ENCODE peak calls at places on chromosome 19, in nine cellular contexts. Z, P, L, W, M, H, N, G and X are unnamed samples.
A peak's percentile ranks its signal among the peaks of the same experiment; 100 is the strongest.

GRCh38 chr19:30691767-30692516 is 319.8 kb downstream of the ZNF536 start:
- DNase-seq in G (no peak), M (no peak), N (no peak), L (no peak), W (peak; percentile 87), P (no peak), Z (no peak), H (no peak), X (no peak)

GRCh38 chr19:36089847-36090246 is 21.1 kb upstream of the OVOL3 start:
- DNase-seq in Z (no peak), N (no peak), W (no peak), G (no peak), H (no peak), P (no peak), L (no peak), M (no peak), X (no peak)

GRCh38 chr19:16942583-16942982 is 53.8 kb downstream of the F2RL3 start:
- DNase-seq in P (no peak), Z (no peak), G (no peak), N (no peak), L (no peak), H (no peak), M (peak; percentile 15), W (peak; percentile 58), X (no peak)

GRCh38 chr19:46574533-46574932 is 26.6 kb upstream of the CALM3 start:
- DNase-seq in N (no peak), P (no peak), W (no peak), G (no peak), L (no peak), H (no peak), M (no peak), Z (no peak), X (no peak)

GRCh38 chr19:42846597-42846996 is 32.9 kb downstream of the PSG1 start:
- DNase-seq in Z (no peak), N (no peak), G (no peak), M (no peak), H (no peak), P (no peak), W (no peak), L (no peak), X (no peak)

GRCh38 chr19:42323473-42323851 is 2.0 kb upstream of the MEGF8 start:
- DNase-seq in N (no peak), W (no peak), Z (no peak), M (no peak), G (no peak), H (no peak), L (no peak), P (no peak), X (no peak)

GRCh38 chr19:46299004-46299509 is 2.2 kb downstream of the HIF3A start:
- DNase-seq in H (peak; percentile 97), P (peak; percentile 93), N (peak; percentile 53), W (peak; percentile 99), M (peak; percentile 87), G (peak; percentile 100), L (peak; percentile 77), Z (peak; percentile 97), X (peak; percentile 96)

GRCh38 chr19:44822177-44822576 is 13.3 kb downstream of the BCAM start:
- DNase-seq in Z (no peak), P (no peak), W (no peak), G (no peak), L (no peak), H (peak; percentile 49), M (no peak), N (no peak), X (no peak)

GRCh38 chr19:1213391-1214286 is 8.1 kb downstream of the STK11 start:
- DNase-seq in P (peak; percentile 65), G (peak; percentile 49), W (no peak), M (peak; percentile 64), Z (peak; percentile 73), N (no peak), L (peak; percentile 93), H (peak; percentile 68), X (no peak)

GRCh38 chr19:6161271-6161850 is 25.9 kb downstream of the ACSBG2 start:
- DNase-seq in N (no peak), Z (no peak), G (no peak), W (peak; percentile 80), H (peak; percentile 63), L (peak; percentile 12), M (no peak), P (peak; percentile 43), X (no peak)

GRCh38 chr19:1001538-1002166 is 1.4 kb downstream of the GRIN3B start:
- DNase-seq in H (no peak), W (no peak), P (peak; percentile 48), Z (no peak), L (no peak), N (no peak), M (no peak), G (peak; percentile 71), X (no peak)

GRCh38 chr19:1651548-1652394 is 644 bp downstream of the TCF3 start:
- DNase-seq in Z (peak; percentile 26), M (peak; percentile 72), H (no peak), N (no peak), W (no peak), L (no peak), G (peak; percentile 73), P (peak; percentile 34), X (no peak)

GRCh38 chr19:45097776-45098520 is 5.0 kb downstream of the PPP1R37 start:
- DNase-seq in M (no peak), W (peak; percentile 94), G (peak; percentile 49), N (peak; percentile 65), H (peak; percentile 50), L (peak; percentile 92), Z (peak; percentile 92), P (peak; percentile 90), X (no peak)

GRCh38 chr19:17393914-17394313 is at the start of gene CCDC194:
- DNase-seq in H (no peak), N (no peak), G (peak; percentile 71), L (no peak), P (no peak), W (no peak), M (no peak), Z (no peak), X (no peak)

GRCh38 chr19:14035706-14036105 is 4.1 kb downstream of the IL27RA start:
- DNase-seq in H (no peak), P (no peak), M (no peak), N (no peak), L (no peak), G (no peak), Z (no peak), W (no peak), X (no peak)

GRCh38 chr19:11204076-11204602 is 6.8 kb upstream of the KANK2 start:
- DNase-seq in H (no peak), L (no peak), N (no peak), W (no peak), M (no peak), Z (no peak), P (no peak), G (no peak), X (no peak)
- TF ChIP-seq CTCF in H (no peak), L (peak; percentile 18), N (no peak), W (no peak), M (peak; percentile 29), Z (no peak), P (peak; percentile 43), G (no peak), X (no peak)

DNA sequence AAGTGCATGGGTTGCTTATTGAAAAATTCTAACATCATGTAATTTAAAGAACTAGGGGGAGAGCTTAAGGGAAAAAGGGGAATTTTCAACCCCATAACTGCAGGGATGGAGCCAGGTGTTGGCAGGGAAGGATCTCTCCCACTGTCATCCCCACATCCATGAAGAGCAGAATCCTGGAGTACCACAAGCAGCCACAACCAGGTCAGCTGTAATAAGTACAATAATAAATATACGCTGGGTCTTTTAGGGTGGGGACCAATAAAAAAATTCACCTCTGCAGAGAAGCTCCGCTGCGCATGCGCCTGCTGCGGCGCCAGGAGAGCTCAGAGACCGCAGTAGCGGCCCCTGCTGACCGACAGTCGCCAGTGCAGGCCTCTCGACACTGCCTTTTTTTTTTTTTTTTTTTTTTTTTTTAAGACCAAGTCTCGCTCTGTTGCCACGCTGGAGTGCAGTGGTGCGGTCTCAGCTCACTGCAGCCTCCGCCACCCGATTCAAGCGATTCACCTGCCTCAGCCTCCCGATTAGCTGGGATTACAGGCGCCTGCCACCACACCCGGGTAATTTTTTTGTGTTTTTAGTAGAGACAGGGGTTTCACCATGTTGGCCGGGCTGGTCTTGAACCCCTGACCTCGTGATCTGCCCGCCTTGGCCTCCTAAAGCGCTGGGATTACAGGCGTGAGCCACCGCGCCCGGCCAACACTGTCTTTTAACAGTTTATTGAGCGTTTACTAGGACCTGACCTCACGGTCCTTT is 2.5 kb upstream of the EEF2 start:
- DNase-seq in P (peak; percentile 85), N (peak; percentile 53), M (peak; percentile 91), W (peak; percentile 94), L (peak; percentile 82), Z (peak; percentile 87), H (peak; percentile 85), G (peak; percentile 92), X (peak; percentile 91)
- TF ChIP-seq CTCF in P (peak; percentile 95), N (peak; percentile 87), M (peak; percentile 86), W (no peak), L (peak; percentile 83), Z (peak; percentile 84), H (peak; percentile 94), G (peak; percentile 88), X (peak; percentile 84)

GRCh38 chr19:12733369-12733896 is 1.1 kb downstream of the TRIR start:
- DNase-seq in W (no peak), G (no peak), Z (peak; percentile 49), H (no peak), N (no peak), M (no peak), L (no peak), P (peak; percentile 68), X (no peak)
- TF ChIP-seq CTCF in W (no peak), G (no peak), Z (peak; percentile 34), H (no peak), N (peak; percentile 35), M (peak; percentile 40), L (no peak), P (no peak), X (no peak)

GRCh38 chr19:7417671-7418324 is 69.1 kb downstream of the ARHGEF18 start:
- DNase-seq in G (no peak), P (no peak), M (no peak), N (no peak), L (no peak), Z (peak; percentile 36), H (no peak), W (no peak), X (no peak)

GRCh38 chr19:7410946-7411345 is 62.2 kb downstream of the ARHGEF18 start:
- DNase-seq in W (no peak), P (no peak), H (no peak), Z (no peak), G (no peak), M (no peak), N (no peak), L (no peak), X (no peak)

GRCh38 chr19:7415857-7416371 is 67.2 kb downstream of the ARHGEF18 start:
- DNase-seq in L (no peak), W (no peak), P (no peak), G (no peak), N (no peak), H (no peak), Z (no peak), M (no peak), X (no peak)

GRCh38 chr19:7415163-7415856 is 66.6 kb downstream of the ARHGEF18 start:
- DNase-seq in M (no peak), H (no peak), L (no peak), G (peak; percentile 56), P (no peak), N (peak; percentile 48), W (no peak), Z (peak; percentile 27), X (no peak)

DNA sequence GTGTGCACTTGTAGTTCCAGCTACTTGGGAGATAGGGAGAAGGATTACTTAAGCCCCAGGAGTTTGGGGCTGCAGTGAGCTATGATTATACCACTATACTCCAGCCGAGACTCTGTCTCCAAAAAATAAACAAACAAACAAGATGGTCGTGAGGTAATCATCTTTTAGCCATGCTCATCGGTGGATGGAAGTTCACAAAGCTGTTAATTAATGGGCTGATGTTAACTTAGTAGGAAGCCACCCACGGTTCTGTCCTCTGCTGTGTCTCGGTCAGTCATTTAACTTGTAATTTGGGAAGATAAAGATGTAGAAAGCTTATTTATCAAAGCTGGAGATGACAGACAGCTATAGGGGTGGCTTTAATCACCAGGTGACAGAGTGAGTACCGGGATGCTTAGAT is 64.9 kb downstream of the ARHGEF18 start:
- DNase-seq in L (no peak), W (no peak), P (no peak), G (no peak), N (no peak), M (no peak), Z (no peak), H (no peak), X (no peak)
- TF ChIP-seq CTCF in L (no peak), W (no peak), P (no peak), G (no peak), N (no peak), M (no peak), Z (no peak), H (no peak), X (no peak)